ENCODE peak calls at places on chromosomes 4 and X, in eight cellular contexts. T, D, Q, N, Y, V, S and R are unnamed samples.

GRCh38 chr4:109465065-109465464 is 31.4 kb downstream of the SEC24B start:
- DNase-seq in T (no peak), D (peak), Q (no peak), N (no peak), Y (no peak), V (no peak), S (no peak), R (no peak)

GRCh38 chr4:98803287-98803677 is 125.7 kb downstream of the EIF4E start:
- DNase-seq in T (no peak), D (no peak), Q (no peak), N (no peak), Y (no peak), V (no peak), S (no peak), R (no peak)

GRCh38 chr4:181569553-181569952 is 673.6 kb upstream of the TENM3 start:
- DNase-seq in T (no peak), D (peak), Q (peak), N (no peak), Y (no peak), V (no peak), S (no peak), R (no peak)

GRCh38 chrX:124518888-124519287 is 172.5 kb downstream of the SH2D1A start:
- DNase-seq in T (no peak), D (peak), Q (no peak), N (no peak), Y (no peak), V (no peak), S (no peak), R (no peak)

GRCh38 chrX:13607996-13608365 is 38.6 kb downstream of the EGFL6 start:
- DNase-seq in T (no peak), D (no peak), Q (no peak), N (no peak), Y (no peak), V (no peak), S (no peak), R (no peak)

GRCh38 chrX:70970482-70970999 is 39.6 kb upstream of the SLC7A3 start:
- DNase-seq in T (no peak), D (peak), Q (no peak), N (no peak), Y (no peak), V (no peak), S (no peak), R (no peak)

GRCh38 chr4:88008133-88008621 is 742 bp downstream of the PKD2 start:
- DNase-seq in T (no peak), D (peak), Q (no peak), N (peak), Y (no peak), V (no peak), S (peak), R (no peak)

GRCh38 chr4:64821612-64822011 is 412.4 kb upstream of the TECRL start:
- DNase-seq in T (no peak), D (no peak), Q (no peak), N (no peak), Y (no peak), V (no peak), S (no peak), R (no peak)

GRCh38 chr4:5890063-5890727 is 2.7 kb downstream of the CRMP1 start:
- DNase-seq in T (no peak), D (no peak), Q (no peak), N (peak), Y (no peak), V (no peak), S (no peak), R (no peak)

GRCh38 chrX:16567681-16568080 is 82.3 kb upstream of the S100G start:
- DNase-seq in T (no peak), D (no peak), Q (no peak), N (no peak), Y (no peak), V (no peak), S (no peak), R (no peak)

GRCh38 chrX:6226646-6227444 is 1.8 kb downstream of the NLGN4X start:
- DNase-seq in T (no peak), D (no peak), Q (no peak), N (peak), Y (no peak), V (no peak), S (no peak), R (no peak)

GRCh38 chr4:84336964-84337705 is 162.0 kb downstream of the NKX6-1 start:
- DNase-seq in T (no peak), D (no peak), Q (no peak), N (no peak), Y (no peak), V (no peak), S (no peak), R (no peak)

GRCh38 chrX:20591246-20591645 is 324.5 kb upstream of the RPS6KA3 start:
- DNase-seq in T (no peak), D (no peak), Q (no peak), N (no peak), Y (no peak), V (no peak), S (no peak), R (no peak)

GRCh38 chrX:30812326-30812725 is 76.7 kb downstream of the TAB3 start:
- DNase-seq in T (no peak), D (no peak), Q (no peak), N (no peak), Y (no peak), V (no peak), S (no peak), R (no peak)

GRCh38 chrX:19839770-19840254 is 47.6 kb downstream of the SH3KBP1 start:
- DNase-seq in T (no peak), D (no peak), Q (no peak), N (no peak), Y (no peak), V (no peak), S (no peak), R (no peak)

GRCh38 chrX:46693149-46693548 is 65.8 kb downstream of the SLC9A7 start:
- DNase-seq in T (no peak), D (no peak), Q (no peak), N (no peak), Y (no peak), V (no peak), S (no peak), R (no peak)

GRCh38 chrX:77910108-77910840 is at the start of gene ATP7A:
- DNase-seq in T (peak), D (peak), Q (peak), N (peak), Y (peak), V (peak), S (peak), R (peak)

GRCh38 chrX:39894626-39895025 is 203.1 kb downstream of the BCOR start:
- DNase-seq in T (no peak), D (no peak), Q (no peak), N (no peak), Y (no peak), V (no peak), S (no peak), R (no peak)

GRCh38 chrX:10615931-10616780 is 4.2 kb downstream of the MID1 start:
- DNase-seq in T (no peak), D (peak), Q (peak), N (peak), Y (no peak), V (no peak), S (no peak), R (peak)